ENCODE peak calls at places on chromosomes 16 and 17, in ten cellular contexts. U is GM06990, P is GM20000, I is Calu3, D is GM12864, S is pancreas, M is transverse colon, J is upper lobe of left lung, X is GM23338, F is mucosa of descending colon. A is an unnamed sample.

GRCh38 chr16:19400709-19401108 is 17.0 kb upstream of the TMC5 start:
- DNase-seq in U (no peak), P (no peak), I (no peak), D (no peak), S (no peak), M (no peak), J (no peak), X (peak), F (no peak), A (no peak)

GRCh38 chr17:10631048-10631700 is 25.9 kb downstream of the MYH3 start:
- DNase-seq in U (no peak), P (peak), I (peak), D (no peak), S (no peak), M (peak), J (peak), X (peak), F (peak), A (no peak)

GRCh38 chr16:71179569-71179968 is 51.0 kb downstream of the HYDIN start:
- DNase-seq in U (no peak), P (no peak), I (no peak), D (no peak), S (no peak), M (no peak), J (no peak), X (no peak), F (no peak), A (no peak)

GRCh38 chr16:7294020-7294419 is 38.6 kb upstream of the RBFOX1 start:
- DNase-seq in U (no peak), P (no peak), I (no peak), D (no peak), S (no peak), M (no peak), J (no peak), X (no peak), F (no peak), A (no peak)

GRCh38 chr17:75873587-75874322 is 4.6 kb downstream of the TRIM47 start:
- DNase-seq in U (no peak), P (no peak), I (no peak), D (no peak), S (no peak), M (no peak), J (peak), X (no peak), F (no peak), A (no peak)

GRCh38 chr16:88295526-88296436 is 87.0 kb upstream of the ZNF469 start:
- DNase-seq in U (no peak), P (no peak), I (no peak), D (no peak), S (no peak), M (no peak), J (no peak), X (no peak), F (no peak), A (no peak)

GRCh38 chr17:68821860-68822693 is 133.1 kb downstream of the ABCA8 start:
- DNase-seq in U (no peak), P (no peak), I (peak), D (no peak), S (no peak), M (no peak), J (no peak), X (no peak), F (no peak), A (no peak)

GRCh38 chr16:983044-984030 is 1.8 kb downstream of the SOX8 start:
- DNase-seq in U (no peak), P (no peak), I (no peak), D (no peak), S (no peak), M (no peak), J (peak), X (peak), F (no peak), A (no peak)

GRCh38 chr17:78895322-78895721 is 7.7 kb downstream of the CEP295NL start:
- DNase-seq in U (no peak), P (no peak), I (no peak), D (no peak), S (no peak), M (no peak), J (no peak), X (no peak), F (no peak), A (no peak)

GRCh38 chr17:4101127-4101798 is 41.6 kb downstream of the ZZEF1 start:
- DNase-seq in U (peak), P (peak), I (no peak), D (no peak), S (no peak), M (no peak), J (no peak), X (no peak), F (no peak), A (no peak)

GRCh38 chr17:14298221-14298994 is 2.5 kb upstream of the HS3ST3B1 start:
- DNase-seq in U (no peak), P (peak), I (no peak), D (no peak), S (no peak), M (no peak), J (peak), X (no peak), F (no peak), A (no peak)

GRCh38 chr17:55580596-55581133 is 69.4 kb upstream of the SMIM36 start:
- DNase-seq in U (no peak), P (peak), I (no peak), D (peak), S (no peak), M (no peak), J (no peak), X (no peak), F (no peak), A (no peak)

GRCh38 chr16:19691161-19691850 is 26.7 kb downstream of the KNOP1 start:
- DNase-seq in U (no peak), P (no peak), I (no peak), D (no peak), S (no peak), M (no peak), J (peak), X (no peak), F (no peak), A (no peak)

GRCh38 chr17:11898526-11899235 is 98.6 kb downstream of the ZNF18 start:
- DNase-seq in U (no peak), P (no peak), I (no peak), D (no peak), S (no peak), M (no peak), J (no peak), X (no peak), F (no peak), A (no peak)

GRCh38 chr16:3584412-3584811 is 7.2 kb upstream of the NLRC3 start:
- DNase-seq in U (no peak), P (no peak), I (no peak), D (no peak), S (no peak), M (no peak), J (no peak), X (no peak), F (no peak), A (no peak)

GRCh38 chr16:25051446-25052160 is 36.4 kb upstream of the ARHGAP17 start:
- DNase-seq in U (no peak), P (no peak), I (peak), D (no peak), S (no peak), M (no peak), J (no peak), X (no peak), F (no peak), A (no peak)

GRCh38 chr16:27436065-27436464 is 34.1 kb downstream of the IL21R start:
- DNase-seq in U (no peak), P (no peak), I (no peak), D (no peak), S (no peak), M (no peak), J (no peak), X (no peak), F (no peak), A (peak)

GRCh38 chr17:77144227-77144626 is 3.5 kb downstream of the SEC14L1 start:
- DNase-seq in U (peak), P (no peak), I (no peak), D (peak), S (peak), M (no peak), J (no peak), X (no peak), F (no peak), A (no peak)

GRCh38 chr17:79340771-79341528 is 266.3 kb downstream of the ENGASE start:
- DNase-seq in U (peak), P (peak), I (no peak), D (peak), S (no peak), M (peak), J (no peak), X (no peak), F (no peak), A (peak)

GRCh38 chr17:79246226-79246794 is 171.7 kb downstream of the ENGASE start:
- DNase-seq in U (no peak), P (no peak), I (no peak), D (no peak), S (no peak), M (no peak), J (no peak), X (no peak), F (no peak), A (no peak)

GRCh38 chr17:4272213-4272975 is 8.6 kb upstream of the ANKFY1 start:
- DNase-seq in U (no peak), P (no peak), I (no peak), D (no peak), S (no peak), M (no peak), J (no peak), X (no peak), F (no peak), A (no peak)

GRCh38 chr17:2701996-2702741 is 9.4 kb downstream of the CLUH start:
- DNase-seq in U (no peak), P (peak), I (no peak), D (no peak), S (no peak), M (no peak), J (no peak), X (peak), F (peak), A (no peak)

GRCh38 chr16:19294156-19294649 is 8.7 kb downstream of the CLEC19A start:
- DNase-seq in U (peak), P (peak), I (no peak), D (peak), S (no peak), M (peak), J (no peak), X (no peak), F (no peak), A (peak)

DNA sequence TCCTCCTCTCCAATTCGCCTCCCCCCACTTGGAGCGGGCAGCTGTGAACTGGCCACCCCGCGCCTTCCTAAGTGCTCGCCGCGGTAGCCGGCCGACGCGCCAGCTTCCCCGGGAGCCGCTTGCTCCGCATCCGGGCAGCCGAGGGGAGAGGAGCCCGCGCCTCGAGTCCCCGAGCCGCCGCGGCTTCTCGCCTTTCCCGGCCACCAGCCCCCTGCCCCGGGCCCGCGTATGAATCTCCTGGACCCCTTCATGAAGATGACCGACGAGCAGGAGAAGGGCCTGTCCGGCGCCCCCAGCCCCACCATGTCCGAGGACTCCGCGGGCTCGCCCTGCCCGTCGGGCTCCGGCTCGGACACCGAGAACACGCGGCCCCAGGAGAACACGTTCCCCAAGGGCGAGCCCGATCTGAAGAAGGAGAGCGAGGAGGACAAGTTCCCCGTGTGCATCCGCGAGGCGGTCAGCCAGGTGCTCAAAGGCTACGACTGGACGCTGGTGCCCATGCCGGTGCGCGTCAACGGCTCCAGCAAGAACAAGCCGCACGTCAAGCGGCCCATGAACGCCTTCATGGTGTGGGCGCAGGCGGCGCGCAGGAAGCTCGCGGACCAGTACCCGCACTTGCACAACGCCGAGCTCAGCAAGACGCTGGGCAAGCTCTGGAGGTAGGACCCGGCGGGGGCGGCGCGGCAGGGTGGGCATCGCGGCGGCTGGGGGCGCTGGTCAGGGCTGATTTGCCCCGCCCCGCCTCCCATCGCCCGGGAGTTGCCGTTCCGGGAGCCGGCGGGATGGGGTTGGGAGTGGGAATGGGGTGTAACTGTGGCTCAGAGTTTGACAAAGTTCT is 563 bp downstream of the SOX9 start:
- DNase-seq in U (peak), P (peak), I (peak), D (no peak), S (peak), M (peak), J (peak), X (peak), F (peak), A (no peak)
- TF ChIP-seq CTCF in U (no peak), P (no peak), I (no peak), D (no peak), S (no peak), M (no peak), J (no peak), X (no peak), F (no peak), A (no peak)

GRCh38 chr16:31033709-31034492 is 543 bp downstream of the STX4 start:
- DNase-seq in U (peak), P (peak), I (peak), D (peak), S (peak), M (peak), J (peak), X (peak), F (peak), A (peak)

GRCh38 chr16:31029272-31029671 is 4.1 kb upstream of the STX4 start:
- DNase-seq in U (no peak), P (no peak), I (no peak), D (no peak), S (no peak), M (no peak), J (no peak), X (no peak), F (no peak), A (no peak)

GRCh38 chr16:31038993-31039392 is 5.6 kb downstream of the STX4 start:
- DNase-seq in U (no peak), P (no peak), I (no peak), D (no peak), S (no peak), M (no peak), J (no peak), X (no peak), F (no peak), A (no peak)

DNA sequence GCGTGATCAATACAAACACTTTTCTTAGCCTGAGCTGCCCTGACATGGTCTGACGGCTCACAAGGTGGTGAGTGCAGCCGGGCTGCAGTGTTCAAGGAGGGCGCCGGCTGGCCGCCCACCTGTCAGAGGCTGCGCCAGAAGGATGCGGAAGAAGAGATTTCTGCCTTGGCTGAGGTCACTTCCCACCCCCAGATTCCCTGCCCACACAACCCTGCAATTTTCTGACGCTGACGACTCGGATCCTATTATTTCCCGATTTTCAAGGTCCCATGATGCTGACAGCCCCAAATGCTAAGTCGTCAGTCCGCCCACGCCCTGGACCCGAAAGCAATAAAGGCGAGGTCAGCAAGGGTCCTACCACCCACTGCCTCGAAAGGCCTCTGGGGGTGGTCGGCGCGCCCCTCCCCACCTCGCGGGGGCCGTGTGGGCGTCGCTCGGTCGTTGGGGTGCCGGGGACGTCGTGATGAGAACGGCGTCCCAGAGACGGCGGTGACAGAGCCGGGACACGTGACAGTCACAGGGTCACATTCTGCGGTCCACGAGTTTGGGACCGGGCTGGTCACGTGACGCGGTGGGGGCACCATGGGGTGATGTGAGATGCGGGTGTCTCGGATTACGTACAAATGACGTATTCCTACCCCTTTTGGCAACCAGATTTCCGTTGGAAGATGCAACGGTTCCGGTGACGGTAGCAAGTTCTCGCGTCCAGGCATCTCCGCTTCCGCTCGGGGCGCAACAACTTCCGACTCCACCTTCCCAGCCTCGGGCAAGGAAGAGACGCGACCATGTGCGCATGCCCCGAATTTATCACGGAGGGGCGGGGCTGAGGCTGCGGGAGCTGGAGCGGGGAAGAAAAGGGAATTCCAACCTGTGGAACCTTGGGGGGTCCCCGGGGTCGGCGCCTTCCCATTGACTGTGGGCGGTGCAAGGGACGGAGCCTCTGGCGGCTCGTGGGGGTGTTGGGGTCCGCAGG is at the start of gene STX4:
- DNase-seq in U (peak), P (peak), I (peak), D (peak), S (peak), M (peak), J (peak), X (peak), F (peak), A (peak)
- TF ChIP-seq CTCF in U (no peak), P (no peak), I (no peak), D (no peak), S (no peak), M (no peak), J (no peak), X (no peak), F (no peak), A (no peak)

GRCh38 chr17:32497431-32498205 is 10.8 kb downstream of the CDK5R1 start:
- DNase-seq in U (no peak), P (no peak), I (no peak), D (no peak), S (no peak), M (no peak), J (peak), X (peak), F (no peak), A (no peak)
- TF ChIP-seq CTCF in U (peak), P (no peak), I (no peak), D (no peak), S (no peak), M (no peak), J (no peak), X (no peak), F (no peak), A (no peak)

DNA sequence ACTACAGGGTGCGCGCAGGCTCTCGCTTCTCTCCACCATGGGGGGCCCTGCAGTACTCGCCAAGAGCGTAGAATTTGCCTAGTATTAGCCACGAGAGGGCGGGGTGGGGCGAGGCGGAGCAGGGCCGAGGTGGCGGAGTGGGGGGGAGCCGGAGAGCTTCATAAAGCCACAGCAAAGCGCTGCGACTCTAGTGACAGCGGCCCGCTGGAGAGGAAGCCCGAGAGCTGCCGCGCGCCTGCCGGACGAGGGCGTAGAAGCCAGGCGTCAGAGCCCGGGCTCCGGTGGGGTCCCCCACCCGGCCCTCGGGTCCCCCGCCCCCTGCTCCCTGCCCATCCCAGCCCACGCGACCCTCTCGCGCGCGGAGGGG is at the start of gene TBX21:
- DNase-seq in U (peak), P (peak), I (peak), D (peak), S (peak), M (peak), J (peak), X (peak), F (peak), A (peak)
- TF ChIP-seq CTCF in U (peak), P (peak), I (no peak), D (no peak), S (no peak), M (no peak), J (peak), X (peak), F (no peak), A (peak)

GRCh38 chr16:10617662-10618420 is 37.4 kb upstream of the EMP2 start:
- DNase-seq in U (no peak), P (no peak), I (no peak), D (no peak), S (no peak), M (no peak), J (no peak), X (no peak), F (peak), A (no peak)

GRCh38 chr16:10614685-10615084 is 34.3 kb upstream of the EMP2 start:
- DNase-seq in U (no peak), P (no peak), I (no peak), D (no peak), S (no peak), M (no peak), J (no peak), X (no peak), F (no peak), A (no peak)

GRCh38 chr16:10616395-10616743 is 36.0 kb upstream of the EMP2 start:
- DNase-seq in U (no peak), P (no peak), I (no peak), D (no peak), S (no peak), M (no peak), J (no peak), X (peak), F (no peak), A (no peak)

GRCh38 chr16:10618710-10619209 is 38.4 kb upstream of the EMP2 start:
- DNase-seq in U (no peak), P (no peak), I (no peak), D (no peak), S (no peak), M (no peak), J (no peak), X (peak), F (no peak), A (no peak)

DNA sequence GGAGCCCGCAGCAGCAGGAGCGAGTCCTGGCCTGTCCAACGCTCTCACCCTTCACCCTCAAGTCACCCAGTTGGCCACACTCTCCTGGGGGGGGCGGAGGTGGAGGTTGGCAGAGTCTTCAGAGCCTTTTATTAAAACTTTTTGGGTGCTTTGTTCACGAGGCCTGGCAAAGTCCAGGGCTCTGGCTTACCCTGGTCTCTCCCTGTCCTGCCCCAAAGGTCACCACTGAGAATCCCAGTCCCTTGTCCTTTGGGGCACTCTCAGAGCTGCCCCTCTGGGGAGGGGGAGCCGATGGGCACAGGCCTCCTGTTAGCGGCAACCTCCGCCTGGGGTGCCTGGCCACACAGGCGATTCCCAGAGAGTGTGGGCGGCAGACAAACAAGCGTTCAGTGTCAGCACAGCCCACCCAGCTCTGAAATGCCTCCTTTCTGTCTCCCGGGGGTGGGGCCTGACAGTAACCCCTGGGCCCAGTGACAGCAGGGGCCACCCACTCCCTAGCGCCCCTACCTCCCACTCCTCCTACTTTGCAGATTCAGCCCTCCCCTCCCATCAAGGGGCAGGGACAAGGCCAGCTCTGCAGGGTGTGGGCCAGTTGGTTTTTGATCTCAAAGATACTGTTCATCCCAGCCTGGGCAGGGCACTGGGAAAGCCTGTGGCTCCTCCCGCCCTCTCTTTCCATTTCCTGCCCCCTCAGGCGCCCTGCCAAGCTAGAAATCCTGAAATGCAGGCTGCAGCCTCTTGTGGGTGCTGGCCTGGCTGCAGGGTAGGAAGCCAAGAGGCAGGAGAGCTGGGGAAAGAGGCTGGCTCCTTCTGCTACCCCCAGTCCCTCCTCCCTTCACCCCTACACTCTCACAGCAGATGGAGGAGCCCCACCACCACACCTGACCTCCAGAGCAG is 36.6 kb upstream of the EMP2 start:
- DNase-seq in U (no peak), P (no peak), I (peak), D (no peak), S (no peak), M (peak), J (peak), X (peak), F (peak), A (no peak)
- TF ChIP-seq CTCF in U (no peak), P (no peak), I (no peak), D (no peak), S (no peak), M (no peak), J (no peak), X (no peak), F (no peak), A (no peak)

GRCh38 chr17:6478486-6478885 is 34.2 kb downstream of the PIMREG start:
- DNase-seq in U (no peak), P (no peak), I (no peak), D (no peak), S (no peak), M (no peak), J (no peak), X (no peak), F (no peak), A (no peak)
- TF ChIP-seq CTCF in U (no peak), P (no peak), I (no peak), D (no peak), S (no peak), M (no peak), J (no peak), X (no peak), F (no peak), A (no peak)

A was measured in activated B cell treated with CpG ODN at 0.5 μM for 24 hours.